ENCODE peak calls at places on chromosomes 4 and X, in five cellular contexts. J is spleen, W is breast epithelium, R is sigmoid colon, Y is GM23338. Z is an unnamed sample.

GRCh38 chr4:74308215-74308614 is at the start of gene EPGN:
- DNase-seq in J (no peak), W (no peak), R (no peak), Y (no peak), Z (no peak)

GRCh38 chr4:102696763-102697162 is 64.0 kb downstream of the MANBA start:
- DNase-seq in J (no peak), W (no peak), R (no peak), Y (no peak), Z (no peak)

GRCh38 chr4:168710353-168710946 is 213.6 kb downstream of the PALLD start:
- DNase-seq in J (no peak), W (no peak), R (no peak), Y (peak; percentile 71), Z (peak; percentile 40)

GRCh38 chrX:38900719-38901118 is 99.5 kb downstream of the MID1IP1 start:
- DNase-seq in J (no peak), W (no peak), R (no peak), Y (no peak), Z (no peak)

GRCh38 chr4:146379744-146380143 is 142.0 kb downstream of the SLC10A7 start:
- DNase-seq in J (no peak), W (no peak), R (no peak), Y (no peak), Z (no peak)

GRCh38 chrX:151889451-151889850 is 23.2 kb upstream of the MAGEA4 start:
- DNase-seq in J (no peak), W (no peak), R (no peak), Y (no peak), Z (no peak)

GRCh38 chr4:915595-915994 is 16.5 kb downstream of the GAK start:
- DNase-seq in J (peak; percentile 47), W (no peak), R (peak; percentile 56), Y (no peak), Z (no peak)

GRCh38 chr4:116849620-116850019 is 235.8 kb downstream of the TRAM1L1 start:
- DNase-seq in J (no peak), W (no peak), R (no peak), Y (peak; percentile 40), Z (no peak)

GRCh38 chrX:96591418-96591817 is 93.2 kb upstream of the DIAPH2 start:
- DNase-seq in J (no peak), W (no peak), R (no peak), Y (no peak), Z (no peak)

GRCh38 chrX:41734530-41734929 is 10.5 kb downstream of the GPR82 start:
- DNase-seq in J (no peak), W (no peak), R (no peak), Y (peak; percentile 37), Z (no peak)

GRCh38 chr4:42123071-42123644 is 29.3 kb downstream of the BEND4 start:
- DNase-seq in J (no peak), W (no peak), R (no peak), Y (no peak), Z (no peak)

GRCh38 chr4:111475001-111475400 is 670.3 kb upstream of the FAM241A start:
- DNase-seq in J (no peak), W (no peak), R (no peak), Y (peak; percentile 85), Z (no peak)

GRCh38 chr4:123876640-123877039 is 480.0 kb downstream of the SPRY1 start:
- DNase-seq in J (no peak), W (no peak), R (no peak), Y (no peak), Z (no peak)

GRCh38 chr4:87375719-87376291 is 15.2 kb downstream of the HSD17B11 start:
- DNase-seq in J (no peak), W (no peak), R (peak; percentile 76), Y (peak; percentile 76), Z (peak; percentile 55)

GRCh38 chrX:44344194-44344593 is 722 bp upstream of the EFHC2 start:
- DNase-seq in J (peak; percentile 87), W (no peak), R (no peak), Y (peak; percentile 43), Z (peak; percentile 52)
- H3K4me3 ChIP-seq in J (peak overlapping the region; percentile 48), W (peak overlapping the region; percentile 68), R (peak overlapping the region; percentile 55), Y (peak overlapping the region; percentile 58), Z (peak overlapping the region; percentile 51)

DNA sequence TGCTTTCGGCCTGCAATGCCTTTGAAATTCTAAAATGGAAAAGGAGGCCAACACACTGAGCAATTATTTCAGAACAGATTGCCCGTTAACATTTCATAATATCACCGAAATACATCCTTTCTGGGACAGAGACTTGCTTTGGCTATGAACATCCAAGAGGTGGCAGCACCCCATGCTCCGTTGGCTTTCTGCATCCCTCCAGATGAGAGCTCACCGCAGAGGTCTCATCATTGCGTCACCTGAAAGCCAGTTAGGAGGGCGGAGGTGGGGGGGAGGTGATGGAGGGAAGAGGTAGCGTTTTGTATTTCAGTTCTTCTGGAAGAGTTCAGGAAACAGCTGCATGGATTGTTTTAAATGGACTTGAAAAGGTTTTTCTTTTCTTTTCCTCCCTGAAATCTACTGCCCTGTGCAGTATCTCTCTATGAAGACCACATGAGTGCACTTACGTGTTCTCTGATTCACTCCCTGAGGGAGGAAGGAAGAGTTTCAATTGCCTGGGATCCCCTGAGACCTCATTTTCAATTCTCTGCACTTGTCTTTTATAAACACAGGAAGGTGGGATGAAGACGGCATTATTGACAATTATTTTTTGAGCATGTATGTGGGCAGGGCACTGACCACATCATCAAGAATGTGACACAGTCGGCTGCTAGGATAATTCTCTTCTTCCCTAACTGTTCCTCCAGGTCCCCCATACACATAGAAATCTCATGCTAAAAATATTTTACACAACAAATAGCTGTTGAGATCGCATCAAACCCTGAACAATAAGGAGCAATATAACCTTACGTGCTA is 166.9 kb upstream of the PGRMC2 start:
- DNase-seq in J (peak; percentile 84), W (peak; percentile 69), R (peak; percentile 95), Y (peak; percentile 95), Z (peak; percentile 73)
- TF ChIP-seq POLR2AphosphoS5 in J (peak; percentile 37), W (peak; percentile 72), R (peak; percentile 37), Y (no peak), Z (peak; percentile 45)

DNA sequence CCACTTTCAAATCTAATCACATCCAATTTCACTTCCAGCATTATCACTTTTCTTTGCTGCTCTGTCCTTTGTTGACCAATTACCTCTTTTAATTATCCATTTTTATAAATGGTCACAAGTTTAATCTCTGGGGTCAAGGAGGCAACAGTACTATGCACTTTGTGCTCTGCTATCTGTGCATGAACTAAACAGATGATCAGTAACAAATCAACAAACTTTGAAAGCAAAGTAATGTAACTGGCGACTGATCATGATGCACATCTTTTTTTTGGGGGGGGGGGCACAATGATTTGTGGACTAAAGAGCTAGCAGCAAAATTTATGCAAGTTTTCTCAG is 1.5 kb upstream of the SEC31A start:
- DNase-seq in J (no peak), W (no peak), R (no peak), Y (no peak), Z (no peak)
- H3K4me3 ChIP-seq in J (no peak overlapping the region), W (no peak overlapping the region), R (no peak overlapping the region), Y (peak overlapping the region; percentile 93), Z (no peak overlapping the region)

GRCh38 chr4:119204898-119205297 is 7.6 kb upstream of the USP53 start:
- DNase-seq in J (no peak), W (no peak), R (no peak), Y (no peak), Z (no peak)

GRCh38 chr4:119207051-119207450 is 5.5 kb upstream of the USP53 start:
- DNase-seq in J (no peak), W (no peak), R (no peak), Y (no peak), Z (no peak)

GRCh38 chr4:119205690-119206089 is 6.8 kb upstream of the USP53 start:
- DNase-seq in J (no peak), W (no peak), R (no peak), Y (no peak), Z (no peak)

GRCh38 chr4:119209077-119209476 is 3.4 kb upstream of the USP53 start:
- DNase-seq in J (no peak), W (no peak), R (no peak), Y (no peak), Z (no peak)

GRCh38 chr4:119206178-119206577 is 6.3 kb upstream of the USP53 start:
- DNase-seq in J (no peak), W (no peak), R (no peak), Y (no peak), Z (no peak)
- TF ChIP-seq POLR2AphosphoS5 in J (no peak), W (no peak), R (no peak), Y (no peak), Z (no peak)

GRCh38 chrX:49187028-49187394 is 838 bp upstream of the PRICKLE3 start:
- DNase-seq in J (peak; percentile 72), W (no peak), R (no peak), Y (peak; percentile 48), Z (no peak)
- H3K4me3 ChIP-seq in J (no peak overlapping the region), W (no peak overlapping the region), R (no peak overlapping the region), Y (peak overlapping the region; percentile 63), Z (no peak overlapping the region)

DNA sequence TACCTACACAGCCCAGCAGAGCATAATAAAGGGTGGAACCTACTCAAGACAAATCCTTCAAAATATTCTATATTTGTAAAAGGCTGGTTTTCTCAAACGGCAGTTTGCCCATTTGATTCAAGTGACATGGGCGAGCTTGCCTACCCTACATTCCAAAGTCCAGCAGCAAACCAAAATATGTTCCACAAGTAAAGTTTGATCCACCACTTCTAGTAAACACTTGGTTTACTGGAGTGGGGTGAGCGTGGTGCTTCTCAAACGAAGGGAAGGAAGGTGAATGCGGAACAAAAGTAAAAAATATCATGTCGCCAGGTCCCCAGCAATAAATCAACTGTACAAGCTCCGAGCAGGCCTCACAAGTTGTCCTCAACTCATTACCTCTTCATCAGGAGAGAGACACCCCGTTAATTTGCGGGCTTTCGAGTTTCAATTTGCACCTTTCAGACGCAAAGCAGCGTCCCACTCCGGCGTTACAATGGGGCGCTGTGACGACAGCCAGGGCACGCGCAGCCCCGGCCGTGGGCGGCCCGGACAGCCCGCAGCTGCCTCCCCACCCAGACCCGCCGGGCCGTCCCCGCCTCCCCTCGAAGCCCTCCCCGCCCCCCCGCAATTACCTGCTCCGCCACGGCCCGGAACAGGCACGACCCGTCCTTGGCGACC is 1.1 kb downstream of the OTUD4 start:
- DNase-seq in J (peak; percentile 96), W (no peak), R (peak; percentile 81), Y (peak; percentile 48), Z (peak; percentile 79)
- TF ChIP-seq POLR2AphosphoS5 in J (peak; percentile 89), W (peak; percentile 78), R (peak; percentile 64), Y (no peak), Z (peak; percentile 79)

DNA sequence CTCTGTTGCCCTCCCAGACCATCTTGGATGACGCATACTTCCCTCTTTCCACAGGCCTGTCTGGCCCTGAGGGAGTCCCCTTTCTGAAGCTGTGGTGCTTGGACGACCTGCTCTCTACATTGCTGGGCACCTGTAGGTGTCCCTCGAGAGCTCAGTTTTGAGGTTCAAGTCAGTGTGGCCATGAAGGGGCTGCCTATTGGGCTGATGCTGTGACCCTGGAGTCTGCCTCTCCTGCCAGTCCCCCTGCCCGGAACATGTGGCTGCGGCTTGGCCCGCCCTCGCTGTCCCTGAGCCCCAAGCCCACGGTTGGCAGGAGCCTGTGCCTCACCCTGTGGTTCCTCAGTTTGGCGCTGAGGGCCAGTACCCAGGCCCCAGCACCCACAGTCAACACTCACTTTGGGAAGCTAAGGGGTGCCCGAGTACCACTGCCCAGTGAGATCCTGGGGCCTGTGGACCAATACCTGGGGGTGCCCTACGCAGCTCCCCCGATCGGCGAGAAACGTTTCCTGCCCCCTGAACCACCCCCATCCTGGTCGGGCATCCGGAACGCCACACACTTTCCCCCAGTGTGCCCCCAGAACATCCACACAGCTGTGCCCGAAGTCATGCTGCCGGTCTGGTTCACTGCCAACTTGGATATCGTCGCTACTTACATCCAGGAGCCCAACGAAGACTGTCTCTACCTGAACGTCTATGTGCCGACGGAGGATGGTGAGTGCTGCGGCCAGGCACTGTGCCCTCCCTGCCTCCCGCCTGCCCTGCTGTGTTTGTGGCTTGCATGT is 3.0 kb downstream of the NLGN3 start:
- DNase-seq in J (no peak), W (no peak), R (no peak), Y (peak; percentile 6), Z (no peak)
- H3K4me3 ChIP-seq in J (no peak overlapping the region), W (no peak overlapping the region), R (no peak overlapping the region), Y (no peak overlapping the region), Z (no peak overlapping the region)

Z was measured in stomach.